ENCODE peak calls at places on chromosomes 16 and 17, in six cellular contexts. One of them, this sample, is unnamed. For H3K4me1, the result is how much of the 10 kb centered on the place peaks cover.

GRCh38 chr16:31215287-31216115 is 1.4 kb downstream of the PYDC1 start:
- DNase-seq in HCT116: peak
- DNase-seq in HepG2: peak
- DNase-seq in SK-N-SH: peak
- DNase-seq in GM12878: no peak
- DNase-seq in K562: peak
- DNase-seq in this sample: peak

GRCh38 chr17:70642059-70642458 is 472.7 kb downstream of the KCNJ2 start:
- DNase-seq in HCT116: no peak
- DNase-seq in HepG2: no peak
- DNase-seq in SK-N-SH: no peak
- DNase-seq in GM12878: no peak
- DNase-seq in K562: no peak
- DNase-seq in this sample: no peak

GRCh38 chr17:27529230-27529796 is 73.1 kb downstream of the KSR1 start:
- DNase-seq in HCT116: no peak
- DNase-seq in HepG2: no peak
- DNase-seq in SK-N-SH: peak
- DNase-seq in GM12878: no peak
- DNase-seq in K562: peak
- DNase-seq in this sample: no peak

GRCh38 chr16:89618114-89618999 is 4.9 kb downstream of the DPEP1 start:
- DNase-seq in HCT116: no peak
- DNase-seq in HepG2: no peak
- DNase-seq in SK-N-SH: no peak
- DNase-seq in GM12878: no peak
- DNase-seq in K562: no peak
- DNase-seq in this sample: no peak

GRCh38 chr17:12402963-12403622 is 262.6 kb upstream of the MYOCD start:
- DNase-seq in HCT116: no peak
- DNase-seq in HepG2: no peak
- DNase-seq in SK-N-SH: no peak
- DNase-seq in GM12878: no peak
- DNase-seq in K562: no peak
- DNase-seq in this sample: no peak

GRCh38 chr16:86512301-86512859 is 2.1 kb downstream of the FOXF1 start:
- DNase-seq in HCT116: no peak
- DNase-seq in HepG2: no peak
- DNase-seq in SK-N-SH: no peak
- DNase-seq in GM12878: no peak
- DNase-seq in K562: no peak
- DNase-seq in this sample: peak

GRCh38 chr17:17391575-17392370 is 85.0 kb upstream of the MED9 start:
- DNase-seq in HCT116: no peak
- DNase-seq in HepG2: no peak
- DNase-seq in SK-N-SH: no peak
- DNase-seq in GM12878: peak
- DNase-seq in K562: peak
- DNase-seq in this sample: no peak

GRCh38 chr17:1695365-1695764 is 10.7 kb upstream of the PRPF8 start:
- DNase-seq in HCT116: no peak
- DNase-seq in HepG2: no peak
- DNase-seq in SK-N-SH: no peak
- DNase-seq in GM12878: peak
- DNase-seq in K562: no peak
- DNase-seq in this sample: no peak

GRCh38 chr17:74959826-74960738 is 12.5 kb downstream of the HID1 start:
- DNase-seq in HCT116: no peak
- DNase-seq in HepG2: no peak
- DNase-seq in SK-N-SH: no peak
- DNase-seq in GM12878: no peak
- DNase-seq in K562: peak
- DNase-seq in this sample: no peak

GRCh38 chr17:11935734-11936406 is 61.4 kb downstream of the ZNF18 start:
- DNase-seq in HCT116: peak
- DNase-seq in HepG2: peak
- DNase-seq in SK-N-SH: peak
- DNase-seq in GM12878: no peak
- DNase-seq in K562: peak
- DNase-seq in this sample: peak

GRCh38 chr16:67086829-67087228 is 22.9 kb upstream of the PHAF1 start:
- DNase-seq in HCT116: no peak
- DNase-seq in HepG2: no peak
- DNase-seq in SK-N-SH: no peak
- DNase-seq in GM12878: no peak
- DNase-seq in K562: no peak
- DNase-seq in this sample: no peak

GRCh38 chr17:43791589-43791988 is 11.4 kb downstream of the CFAP97D1 start:
- DNase-seq in HCT116: peak
- DNase-seq in HepG2: peak
- DNase-seq in SK-N-SH: peak
- DNase-seq in GM12878: no peak
- DNase-seq in K562: peak
- DNase-seq in this sample: no peak

GRCh38 chr17:50307654-50308053 is 33.4 kb downstream of the TMEM92 start:
- DNase-seq in HCT116: no peak
- DNase-seq in HepG2: no peak
- DNase-seq in SK-N-SH: no peak
- DNase-seq in GM12878: no peak
- DNase-seq in K562: no peak
- DNase-seq in this sample: no peak

GRCh38 chr16:84065536-84066132 is 23.0 kb upstream of the SLC38A8 start:
- DNase-seq in HCT116: peak
- DNase-seq in HepG2: peak
- DNase-seq in SK-N-SH: peak
- DNase-seq in GM12878: no peak
- DNase-seq in K562: peak
- DNase-seq in this sample: no peak

GRCh38 chr17:57370583-57370982 is 114.3 kb downstream of the MSI2 start:
- DNase-seq in HCT116: no peak
- DNase-seq in HepG2: no peak
- DNase-seq in SK-N-SH: no peak
- DNase-seq in GM12878: no peak
- DNase-seq in K562: no peak
- DNase-seq in this sample: no peak

GRCh38 chr17:57370051-57370581 is 113.8 kb downstream of the MSI2 start:
- DNase-seq in HCT116: no peak
- DNase-seq in HepG2: peak
- DNase-seq in SK-N-SH: peak
- DNase-seq in GM12878: no peak
- DNase-seq in K562: peak
- DNase-seq in this sample: no peak

GRCh38 chr17:57373756-57374155 is 117.4 kb downstream of the MSI2 start:
- DNase-seq in HCT116: no peak
- DNase-seq in HepG2: no peak
- DNase-seq in SK-N-SH: no peak
- DNase-seq in GM12878: no peak
- DNase-seq in K562: no peak
- DNase-seq in this sample: no peak

GRCh38 chr17:57373071-57373470 is 116.7 kb downstream of the MSI2 start:
- DNase-seq in HCT116: no peak
- DNase-seq in HepG2: peak
- DNase-seq in SK-N-SH: no peak
- DNase-seq in GM12878: no peak
- DNase-seq in K562: no peak
- DNase-seq in this sample: no peak

DNA sequence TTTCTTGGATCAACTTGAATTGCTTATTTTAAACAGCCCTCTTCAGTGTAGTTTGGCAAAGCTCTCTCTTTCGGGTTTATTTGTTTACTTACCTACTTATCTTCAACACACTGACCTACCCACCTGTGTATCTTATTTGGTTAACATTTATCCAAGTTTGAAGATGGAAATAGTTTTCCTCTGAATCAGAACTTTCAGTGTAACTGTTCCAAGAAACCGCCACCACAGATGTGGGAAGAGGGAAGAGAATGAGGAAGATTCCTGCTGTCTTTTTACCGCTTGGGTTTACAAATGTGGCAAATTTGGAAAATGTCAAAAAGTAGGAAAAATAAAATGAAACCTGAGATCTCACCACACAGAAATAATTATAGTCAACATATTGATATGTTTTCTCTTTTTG is 115.8 kb downstream of the MSI2 start:
- DNase-seq in HCT116: peak
- DNase-seq in HepG2: peak
- DNase-seq in SK-N-SH: no peak
- DNase-seq in GM12878: no peak
- DNase-seq in K562: no peak
- DNase-seq in this sample: no peak
- TF ChIP-seq SIN3A in HCT116: peak
- TF ChIP-seq SIN3A in HepG2: no peak
- TF ChIP-seq SIN3A in SK-N-SH: no peak
- TF ChIP-seq SIN3A in GM12878: no peak
- TF ChIP-seq SIN3A in K562: no peak
- TF ChIP-seq SIN3A in this sample: no peak

DNA sequence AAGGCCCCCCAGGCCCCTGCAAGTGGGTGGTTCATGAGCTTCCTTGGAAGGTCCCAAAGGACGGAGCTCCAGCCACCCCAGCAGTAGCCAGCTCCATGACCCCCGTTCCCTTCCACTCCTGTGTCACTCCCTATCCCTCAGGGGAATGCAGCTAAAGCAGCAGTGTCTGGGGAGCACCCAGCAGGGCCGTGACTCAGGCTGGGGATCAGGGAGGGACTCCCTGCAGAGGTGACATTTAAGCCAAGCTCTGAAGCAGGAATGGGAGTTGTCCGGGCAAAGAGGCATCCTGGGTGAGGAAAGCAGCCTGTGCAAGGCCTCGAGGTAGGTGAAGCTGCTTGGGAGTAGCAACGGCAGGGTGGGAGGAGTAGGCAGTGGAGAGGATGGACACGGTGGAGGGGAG is 11.1 kb upstream of the NPTX1 start:
- DNase-seq in HCT116: no peak
- DNase-seq in HepG2: no peak
- DNase-seq in SK-N-SH: no peak
- DNase-seq in GM12878: no peak
- DNase-seq in K562: no peak
- DNase-seq in this sample: no peak
- TF ChIP-seq YY1 in HCT116: no peak
- TF ChIP-seq YY1 in HepG2: no peak
- TF ChIP-seq YY1 in SK-N-SH: no peak
- TF ChIP-seq YY1 in GM12878: no peak
- TF ChIP-seq YY1 in K562: no peak
- TF ChIP-seq YY1 in this sample: no peak

DNA sequence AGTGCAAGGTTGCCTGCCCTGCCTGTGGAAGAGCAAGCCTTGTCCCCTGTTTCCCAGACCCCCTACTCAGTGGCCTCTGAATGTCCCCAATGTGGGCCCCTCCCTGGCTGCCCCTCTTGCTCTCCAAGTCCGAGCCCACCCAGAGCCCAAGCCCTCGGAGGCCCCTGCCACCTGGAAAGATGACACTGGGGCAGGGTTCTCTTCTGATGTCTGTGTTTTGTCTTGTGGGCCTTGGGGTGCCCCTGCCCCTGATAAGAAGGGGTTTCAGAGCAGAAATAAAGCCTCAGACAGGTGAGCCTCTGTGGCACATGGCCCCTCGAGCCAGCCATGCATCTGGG is 85.4 kb upstream of the CBX4 start:
- DNase-seq in HCT116: no peak
- DNase-seq in HepG2: no peak
- DNase-seq in SK-N-SH: no peak
- DNase-seq in GM12878: no peak
- DNase-seq in K562: no peak
- DNase-seq in this sample: no peak
- H3K4me1 ChIP-seq in HCT116: under half
- H3K4me1 ChIP-seq in HepG2: half or more
- H3K4me1 ChIP-seq in SK-N-SH: under half
- H3K4me1 ChIP-seq in GM12878: under half
- H3K4me1 ChIP-seq in K562: under half
- H3K4me1 ChIP-seq in this sample: under half

GRCh38 chr16:72241930-72242329 is 70.0 kb upstream of the PMFBP1 start:
- DNase-seq in HCT116: peak
- DNase-seq in HepG2: peak
- DNase-seq in SK-N-SH: peak
- DNase-seq in GM12878: no peak
- DNase-seq in K562: peak
- DNase-seq in this sample: no peak
- TF ChIP-seq SIN3A in HCT116: no peak
- TF ChIP-seq SIN3A in HepG2: no peak
- TF ChIP-seq SIN3A in SK-N-SH: no peak
- TF ChIP-seq SIN3A in GM12878: no peak
- TF ChIP-seq SIN3A in K562: no peak
- TF ChIP-seq SIN3A in this sample: no peak

DNA sequence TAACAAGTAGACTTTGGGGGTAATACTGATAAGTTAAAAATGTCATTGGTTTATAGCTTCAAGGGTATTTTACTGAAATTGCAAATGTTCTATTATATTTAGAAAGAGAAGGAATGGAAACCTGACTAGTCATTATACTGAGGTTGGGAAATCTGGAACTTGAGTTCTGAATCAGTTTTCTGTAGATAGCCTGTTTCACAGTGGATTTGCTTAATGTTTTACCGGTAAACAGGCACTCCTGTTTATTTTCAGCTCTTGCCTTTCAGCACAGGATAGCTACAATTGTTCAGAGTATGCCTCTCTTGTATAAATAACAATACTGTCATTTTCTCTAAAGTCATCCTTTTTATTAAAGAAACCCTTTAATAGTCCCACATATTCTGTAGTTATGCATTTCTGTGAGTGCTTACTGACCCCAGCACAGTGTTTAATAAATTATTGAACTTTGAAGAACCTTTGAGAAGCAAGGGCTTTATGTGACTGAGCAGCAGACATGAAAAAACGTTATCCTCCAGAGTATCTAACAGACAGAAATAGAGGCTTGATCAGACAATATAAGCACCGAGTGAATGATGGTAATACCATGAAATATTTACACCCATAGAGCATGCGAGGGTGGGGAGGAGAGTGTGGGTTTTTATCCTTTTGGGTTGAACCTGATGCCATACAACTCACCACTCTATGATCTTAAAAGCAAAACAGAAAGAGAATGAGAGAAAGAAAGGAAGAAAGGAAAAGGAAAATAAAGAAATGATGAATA is 58.2 kb downstream of the FTO start:
- DNase-seq in HCT116: no peak
- DNase-seq in HepG2: peak
- DNase-seq in SK-N-SH: no peak
- DNase-seq in GM12878: no peak
- DNase-seq in K562: no peak
- DNase-seq in this sample: no peak
- TF ChIP-seq YY1 in HCT116: no peak
- TF ChIP-seq YY1 in HepG2: no peak
- TF ChIP-seq YY1 in SK-N-SH: no peak
- TF ChIP-seq YY1 in GM12878: no peak
- TF ChIP-seq YY1 in K562: no peak
- TF ChIP-seq YY1 in this sample: no peak

GRCh38 chr17:391850-392249 is 39.2 kb upstream of the RPH3AL start:
- DNase-seq in HCT116: no peak
- DNase-seq in HepG2: no peak
- DNase-seq in SK-N-SH: no peak
- DNase-seq in GM12878: no peak
- DNase-seq in K562: no peak
- DNase-seq in this sample: no peak
- H3K4me1 ChIP-seq in HCT116: under half
- H3K4me1 ChIP-seq in HepG2: half or more
- H3K4me1 ChIP-seq in SK-N-SH: under half
- H3K4me1 ChIP-seq in GM12878: under half
- H3K4me1 ChIP-seq in K562: under half
- H3K4me1 ChIP-seq in this sample: under half